ENCODE peak calls at places on chromosomes 16 and 17, in four cellular contexts. Z, N, F and J are unnamed samples.

GRCh38 chr16:75236232-75236631 is 15.2 kb downstream of the BCAR1 start:
- DNase-seq in Z (no peak), N (no peak), F (no peak), J (no peak)

GRCh38 chr17:43818966-43819365 is 14.0 kb downstream of the MPP3 start:
- DNase-seq in F (no peak), Z (no peak), N (no peak), J (no peak)

GRCh38 chr17:6677158-6677831 is 25.7 kb downstream of the C17orf100 start:
- DNase-seq in F (no peak), Z (no peak), N (peak), J (no peak)

GRCh38 chr17:35069311-35069710 is 5.8 kb upstream of the RFFL start:
- DNase-seq in F (no peak), N (peak), Z (peak), J (no peak)

GRCh38 chr16:66614161-66614802 is 9.8 kb downstream of the CMTM3 start:
- DNase-seq in F (no peak), N (no peak), Z (no peak), J (no peak)

GRCh38 chr16:14366974-14367707 is 262.9 kb downstream of the PARN start:
- DNase-seq in N (no peak), F (no peak), Z (no peak), J (no peak)

GRCh38 chr16:89952049-89952448 is 3.5 kb downstream of the DEF8 start:
- DNase-seq in N (no peak), F (no peak), Z (no peak), J (no peak)

GRCh38 chr17:80731255-80731840 is 186.7 kb downstream of the RPTOR start:
- DNase-seq in F (no peak), N (no peak), Z (no peak), J (no peak)

GRCh38 chr17:76089680-76090516 is 10.9 kb downstream of the ZACN start:
- DNase-seq in F (no peak), N (no peak), Z (no peak), J (no peak)

GRCh38 chr16:56989988-56990387 is 631 bp downstream of the NLRC5 start:
- DNase-seq in N (no peak), F (no peak), Z (no peak), J (no peak)

GRCh38 chr16:56988948-56989945 is at the start of gene NLRC5:
- DNase-seq in N (peak), F (peak), Z (peak), J (no peak)

GRCh38 chr16:56993204-56993603 is 3.8 kb downstream of the NLRC5 start:
- DNase-seq in Z (no peak), F (no peak), N (no peak), J (no peak)

GRCh38 chr16:56988161-56988947 is 1.0 kb upstream of the NLRC5 start:
- DNase-seq in N (no peak), F (no peak), Z (no peak), J (no peak)

GRCh38 chr16:56990407-56991286 is 1.3 kb downstream of the NLRC5 start:
- DNase-seq in F (no peak), N (peak), Z (no peak), J (no peak)
- H3K4me3 ChIP-seq in F (peak), N (peak), Z (no peak), J (peak)

GRCh38 chr16:53812914-53813313 is 109.0 kb downstream of the FTO start:
- DNase-seq in N (no peak), Z (no peak), F (no peak), J (no peak)
- TF ChIP-seq CTCF in N (no peak), Z (no peak), F (no peak), J (no peak)

GRCh38 chr17:31318298-31319190 is 2.9 kb downstream of the EVI2A start:
- DNase-seq in Z (no peak), N (peak), F (peak), J (no peak)
- H3K4me3 ChIP-seq in Z (no peak), N (peak), F (no peak), J (no peak)

DNA sequence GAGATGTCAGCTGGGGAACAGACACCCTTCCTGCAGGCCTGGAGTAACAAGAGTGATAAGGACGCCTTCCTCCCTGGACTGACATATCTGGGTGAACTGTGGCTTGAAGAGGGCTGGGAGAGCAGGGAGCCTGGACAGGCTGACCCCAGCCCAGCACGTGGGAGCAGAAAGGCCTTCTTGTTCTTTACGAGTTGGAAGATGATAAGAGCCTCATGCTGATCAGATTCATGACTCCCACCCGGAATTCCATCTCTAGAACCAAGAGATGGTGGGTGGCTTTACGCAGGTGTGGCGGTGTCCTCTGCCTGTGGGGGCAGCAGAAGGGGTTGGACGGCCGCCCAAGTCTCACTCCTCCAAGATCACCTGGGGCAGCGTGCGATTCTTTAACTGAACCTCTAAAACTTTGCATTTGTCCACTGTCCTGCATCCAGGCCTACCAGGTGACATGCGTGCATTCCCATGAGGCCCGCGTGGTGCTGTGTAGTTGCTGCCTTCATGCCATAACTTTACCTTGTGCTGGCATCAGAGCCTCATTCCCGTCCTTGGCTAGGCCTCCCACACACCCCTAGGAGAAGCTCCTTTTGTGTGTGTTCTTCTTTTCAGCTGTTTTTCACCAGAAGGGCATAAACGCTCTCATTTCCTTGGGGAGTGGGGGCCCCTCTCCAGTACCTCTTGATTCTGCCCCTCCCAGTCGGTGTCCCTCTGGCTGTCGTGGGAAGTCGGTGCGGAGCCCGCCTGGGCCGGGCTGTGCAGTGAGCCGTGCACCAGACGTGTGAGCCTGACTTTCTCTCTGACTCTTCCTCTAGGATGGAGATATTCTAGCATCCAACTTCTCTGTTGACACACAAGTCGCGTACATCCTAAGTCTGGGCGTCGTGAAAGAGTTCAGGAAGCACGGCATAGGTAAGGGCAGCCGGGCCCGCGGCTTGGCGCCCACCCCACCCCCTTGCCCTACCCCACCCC is 13.3 kb downstream of the C16orf90 start:
- DNase-seq in N (no peak), F (no peak), Z (no peak), J (no peak)
- TF ChIP-seq CTCF in N (no peak), F (no peak), Z (no peak), J (no peak)

DNA sequence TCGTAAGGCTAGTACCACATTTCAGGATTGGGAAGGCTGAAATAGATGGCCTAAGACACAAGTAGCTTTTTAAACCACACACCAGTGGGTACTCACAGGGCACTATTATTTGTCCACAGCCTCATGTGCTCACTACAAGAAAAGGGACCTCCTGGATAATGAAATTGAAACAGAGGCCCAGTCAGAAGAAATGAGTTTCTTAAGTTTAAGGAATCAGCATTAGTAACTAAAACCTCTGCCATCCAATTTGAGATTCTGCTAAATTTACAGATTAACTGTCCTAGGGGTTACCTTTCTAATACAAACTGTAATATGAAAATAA is 3.0 kb downstream of the USP7 start:
- DNase-seq in Z (no peak), N (no peak), F (no peak), J (no peak)
- H3K4me3 ChIP-seq in Z (no peak), N (peak), F (peak), J (peak)

GRCh38 chr17:15233022-15233805 is 31.9 kb downstream of the PMP22 start:
- DNase-seq in F (no peak), Z (no peak), N (no peak), J (peak)
- TF ChIP-seq CTCF in F (peak), Z (peak), N (no peak), J (peak)

GRCh38 chr17:77531641-77532040 is 390.9 kb downstream of the SEC14L1 start:
- DNase-seq in Z (no peak), F (no peak), N (no peak), J (no peak)
- H3K4me3 ChIP-seq in Z (no peak), F (no peak), N (no peak), J (no peak)

GRCh38 chr17:29686998-29687397 is 64.3 kb upstream of the CORO6 start:
- DNase-seq in N (no peak), Z (no peak), F (no peak), J (no peak)

GRCh38 chr17:29683481-29683880 is 60.8 kb upstream of the CORO6 start:
- DNase-seq in Z (no peak), F (no peak), N (no peak), J (no peak)

GRCh38 chr17:29682054-29682453 is 59.3 kb upstream of the CORO6 start:
- DNase-seq in Z (no peak), F (no peak), N (peak), J (no peak)

GRCh38 chr17:29687601-29688000 is 64.9 kb upstream of the CORO6 start:
- DNase-seq in F (no peak), Z (no peak), N (no peak), J (no peak)

DNA sequence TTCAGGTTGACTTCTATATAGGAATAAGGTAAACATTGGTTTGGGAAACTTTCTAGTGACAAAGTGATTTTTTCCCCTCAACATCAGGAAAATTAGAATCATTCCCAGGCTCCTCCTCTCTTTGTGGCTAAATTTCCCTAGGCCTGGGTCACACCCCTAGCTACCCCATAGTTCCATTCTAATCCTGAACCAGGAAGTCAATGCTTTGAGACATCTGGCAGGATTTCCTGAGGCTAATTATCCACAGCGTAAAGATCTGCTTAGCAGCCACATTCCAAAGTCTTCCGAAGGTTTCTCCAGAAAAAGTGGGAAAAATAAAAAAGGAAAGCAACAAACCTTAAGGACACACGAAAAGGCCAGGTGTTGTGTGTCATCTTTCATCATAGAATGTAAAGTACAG is 60.3 kb upstream of the CORO6 start:
- DNase-seq in Z (peak), F (no peak), N (no peak), J (peak)
- TF ChIP-seq CTCF in Z (no peak), F (no peak), N (no peak), J (no peak)

GRCh38 chr17:50059256-50059655 is 3.3 kb downstream of the ITGA3 start:
- DNase-seq in Z (no peak), F (no peak), N (no peak), J (no peak)

GRCh38 chr17:50059759-50060273 is 3.9 kb downstream of the ITGA3 start:
- DNase-seq in F (no peak), Z (no peak), N (no peak), J (no peak)

GRCh38 chr17:50056961-50057330 is 1.0 kb downstream of the ITGA3 start:
- DNase-seq in Z (no peak), F (no peak), N (no peak), J (no peak)

GRCh38 chr17:50057521-50057991 is 1.6 kb downstream of the ITGA3 start:
- DNase-seq in Z (no peak), N (no peak), F (no peak), J (no peak)

GRCh38 chr17:50058296-50058945 is 2.5 kb downstream of the ITGA3 start:
- DNase-seq in N (no peak), F (no peak), Z (no peak), J (no peak)
- H3K4me3 ChIP-seq in N (no peak), F (peak), Z (no peak), J (no peak)

DNA sequence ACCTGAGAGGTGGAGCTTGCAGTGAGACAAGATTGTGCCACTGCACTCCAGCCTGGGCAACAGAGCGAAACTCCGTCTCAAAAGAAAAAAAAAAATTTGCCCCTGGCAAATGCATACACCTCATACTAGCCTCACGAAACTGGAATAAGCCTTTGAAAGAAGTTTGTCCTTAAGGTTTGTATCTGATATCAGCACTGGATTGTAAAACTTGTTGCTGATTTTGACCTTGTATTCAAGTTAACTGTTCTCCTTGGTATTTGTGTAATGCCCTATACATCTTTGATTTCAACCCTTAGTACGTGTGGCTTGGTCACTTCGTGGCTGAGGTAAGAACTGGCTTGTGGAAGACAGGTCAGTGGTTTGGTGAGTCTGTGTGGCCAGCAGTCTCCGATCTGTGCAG is 6.2 kb upstream of the FLCN start:
- DNase-seq in F (no peak), Z (no peak), N (no peak), J (no peak)
- TF ChIP-seq CTCF in F (no peak), Z (no peak), N (no peak), J (no peak)